ENCODE peak calls at places on chromosomes 6 and 20, in nine cellular contexts. Y, J, P, F, I, Q, Z, W and H are unnamed samples.
A peak's percentile ranks its signal among the peaks of the same experiment; 100 is the strongest.

GRCh38 chr6:139392834-139393233 is 18.4 kb upstream of the CITED2 start:
- DNase-seq in Y (no peak), J (no peak), P (no peak), F (no peak), I (no peak), Q (no peak), Z (no peak), W (peak; percentile 21), H (no peak)

GRCh38 chr6:15893556-15894253 is 230.9 kb upstream of the DTNBP1 start:
- DNase-seq in Y (no peak), J (no peak), P (no peak), F (no peak), I (no peak), Q (peak; percentile 29), Z (no peak), W (peak; percentile 72), H (no peak)

GRCh38 chr6:34237722-34238506 is 1.2 kb downstream of the HMGA1 start:
- DNase-seq in Y (peak; percentile 49), J (no peak), P (no peak), F (no peak), I (peak; percentile 73), Q (no peak), Z (no peak), W (peak; percentile 26), H (no peak)

GRCh38 chr6:43608310-43608763 is 20.7 kb downstream of the GTPBP2 start:
- DNase-seq in Y (peak; percentile 39), J (no peak), P (peak; percentile 30), F (peak; percentile 83), I (peak; percentile 61), Q (peak; percentile 77), Z (peak; percentile 47), W (peak; percentile 90), H (peak; percentile 17)

GRCh38 chr6:84588697-84589080 is 175.7 kb downstream of the TBX18 start:
- DNase-seq in Y (no peak), J (no peak), P (no peak), F (no peak), I (no peak), Q (no peak), Z (no peak), W (peak; percentile 24), H (no peak)

GRCh38 chr20:45552456-45552855 is 5.3 kb upstream of the EPPIN start:
- DNase-seq in Y (no peak), J (no peak), P (no peak), F (no peak), I (no peak), Q (no peak), Z (no peak), W (no peak), H (no peak)

GRCh38 chr6:112563368-112563767 is 216.2 kb downstream of the RFPL4B start:
- DNase-seq in Y (no peak), J (no peak), P (no peak), F (peak; percentile 14), I (no peak), Q (peak; percentile 65), Z (no peak), W (no peak), H (peak; percentile 27)

GRCh38 chr6:121426686-121427085 is 8.8 kb upstream of the GJA1 start:
- DNase-seq in Y (no peak), J (no peak), P (no peak), F (no peak), I (no peak), Q (no peak), Z (no peak), W (no peak), H (no peak)

GRCh38 chr6:35669441-35669776 is 19.3 kb downstream of the FKBP5 start:
- DNase-seq in Y (no peak), J (no peak), P (no peak), F (no peak), I (no peak), Q (peak; percentile 66), Z (no peak), W (peak; percentile 29), H (no peak)

GRCh38 chr6:89254569-89254968 is 37.4 kb upstream of the GABRR1 start:
- DNase-seq in Y (no peak), J (no peak), P (no peak), F (no peak), I (no peak), Q (no peak), Z (no peak), W (peak; percentile 34), H (no peak)

GRCh38 chr6:154302111-154302752 is 54.4 kb downstream of the IPCEF1 start:
- DNase-seq in Y (peak; percentile 50), J (no peak), P (no peak), F (no peak), I (no peak), Q (peak; percentile 78), Z (no peak), W (peak; percentile 99), H (no peak)

GRCh38 chr20:10985536-10985935 is 311.7 kb upstream of the JAG1 start:
- DNase-seq in Y (no peak), J (no peak), P (no peak), F (no peak), I (no peak), Q (peak; percentile 64), Z (no peak), W (no peak), H (no peak)

GRCh38 chr6:155290491-155290890 is 23.8 kb downstream of the TFB1M start:
- DNase-seq in Y (no peak), J (no peak), P (no peak), F (no peak), I (no peak), Q (no peak), Z (no peak), W (no peak), H (no peak)

GRCh38 chr6:27297857-27298730 is 14.0 kb downstream of the POM121L2 start:
- DNase-seq in Y (no peak), J (no peak), P (no peak), F (peak; percentile 91), I (no peak), Q (peak; percentile 74), Z (no peak), W (no peak), H (peak; percentile 89)

GRCh38 chr20:25275813-25276532 is 28.1 kb downstream of the PYGB start:
- DNase-seq in Y (no peak), J (no peak), P (no peak), F (no peak), I (no peak), Q (no peak), Z (no peak), W (no peak), H (no peak)

GRCh38 chr6:3455490-3456394 is 1.1 kb downstream of the SLC22A23 start:
- DNase-seq in Y (peak; percentile 5), J (no peak), P (peak; percentile 22), F (peak; percentile 49), I (peak; percentile 13), Q (no peak), Z (no peak), W (no peak), H (no peak)

GRCh38 chr20:45823949-45824835 is 2.9 kb downstream of the TNNC2 start:
- DNase-seq in Y (peak; percentile 44), J (no peak), P (no peak), F (peak; percentile 80), I (peak; percentile 40), Q (no peak), Z (peak; percentile 27), W (no peak), H (peak; percentile 77)

GRCh38 chr6:52423971-52424381 is 3.8 kb downstream of the EFHC1 start:
- DNase-seq in Y (no peak), J (no peak), P (no peak), F (peak; percentile 62), I (no peak), Q (peak; percentile 89), Z (no peak), W (no peak), H (no peak)

GRCh38 chr6:112571886-112572285 is 224.8 kb downstream of the RFPL4B start:
- DNase-seq in Y (no peak), J (no peak), P (no peak), F (no peak), I (no peak), Q (no peak), Z (no peak), W (no peak), H (no peak)

GRCh38 chr20:36017034-36017951 is 48.9 kb downstream of the CNBD2 start:
- DNase-seq in Y (no peak), J (no peak), P (no peak), F (no peak), I (no peak), Q (peak; percentile 49), Z (no peak), W (no peak), H (no peak)

GRCh38 chr6:16318538-16318937 is 80.2 kb downstream of the GMPR start:
- DNase-seq in Y (no peak), J (no peak), P (no peak), F (no peak), I (peak; percentile 29), Q (peak; percentile 85), Z (no peak), W (no peak), H (no peak)

GRCh38 chr6:159169193-159169555 is at the start of gene FNDC1:
- DNase-seq in Y (peak; percentile 60), J (peak; percentile 45), P (no peak), F (peak; percentile 52), I (peak; percentile 52), Q (no peak), Z (no peak), W (peak; percentile 26), H (peak; percentile 88)

GRCh38 chr6:136945626-136946235 is 23.6 kb downstream of the SLC35D3 start:
- DNase-seq in Y (no peak), J (no peak), P (no peak), F (no peak), I (no peak), Q (no peak), Z (no peak), W (no peak), H (no peak)

GRCh38 chr6:34391711-34392496 is 565 bp downstream of the NUDT3 start:
- DNase-seq in Y (peak; percentile 37), J (peak; percentile 26), P (peak; percentile 66), F (peak; percentile 81), I (peak; percentile 58), Q (peak; percentile 27), Z (peak; percentile 31), W (peak; percentile 46), H (peak; percentile 84)